ENCODE peak calls at places on chromosomes 4 and X, in five cellular contexts. V is CD8-positive, alpha-beta T cell; E is left lung; O is MM.1S; G is fibroblast of mammary gland. L is an unnamed sample.

GRCh38 chr4:51895816-51896408 is 53.0 kb downstream of the DCUN1D4 start:
- DNase-seq in V (peak; percentile 45), E (peak; percentile 42), O (peak; percentile 80), G (peak; percentile 70), L (peak; percentile 87)

GRCh38 chr4:143559757-143560147 is 46.2 kb downstream of the SMARCA5 start:
- DNase-seq in V (peak; percentile 34), E (no peak), O (peak; percentile 24), G (peak; percentile 7), L (no peak)

GRCh38 chr4:77617203-77617602 is 11.6 kb downstream of the CXCL13 start:
- DNase-seq in V (no peak), E (no peak), O (no peak), G (peak; percentile 56), L (no peak)

GRCh38 chrX:130539721-130540321 is 138.0 kb downstream of the RBMX2 start:
- DNase-seq in V (peak; percentile 14), E (no peak), O (peak; percentile 69), G (peak; percentile 57), L (no peak)

GRCh38 chr4:88008133-88008621 is 742 bp downstream of the PKD2 start:
- DNase-seq in V (no peak), E (peak; percentile 46), O (peak; percentile 43), G (peak; percentile 49), L (no peak)

GRCh38 chrX:85052636-85053343 is 49.1 kb downstream of the APOOL start:
- DNase-seq in V (no peak), E (no peak), O (no peak), G (peak; percentile 90), L (no peak)

GRCh38 chrX:9829308-9830267 is 43.4 kb downstream of the SHROOM2 start:
- DNase-seq in V (no peak), E (no peak), O (peak; percentile 83), G (peak; percentile 56), L (no peak)

GRCh38 chr4:156970501-156971167 is 965 bp downstream of the PDGFC start:
- DNase-seq in V (no peak), E (peak; percentile 68), O (peak; percentile 55), G (peak; percentile 59), L (peak; percentile 90)

GRCh38 chr4:52554606-52555355 is 104.3 kb downstream of the USP46 start:
- DNase-seq in V (no peak), E (no peak), O (no peak), G (no peak), L (no peak)

GRCh38 chr4:114081783-114082182 is 102.3 kb upstream of the ARSJ start:
- DNase-seq in V (no peak), E (no peak), O (no peak), G (no peak), L (no peak)

GRCh38 chrX:120749141-120749846 is 119.4 kb upstream of the C1GALT1C1 start:
- DNase-seq in V (no peak), E (no peak), O (peak; percentile 83), G (no peak), L (no peak)

GRCh38 chr4:121950212-121950679 is 1.6 kb downstream of the TRPC3 start:
- DNase-seq in V (peak; percentile 91), E (peak; percentile 75), O (peak; percentile 77), G (peak; percentile 56), L (peak; percentile 93)

GRCh38 chr4:1113311-1114009 is at the start of gene RNF212:
- DNase-seq in V (peak; percentile 33), E (no peak), O (no peak), G (peak; percentile 9), L (no peak)

GRCh38 chr4:73308286-73308685 is 49.7 kb upstream of the ANKRD17 start:
- DNase-seq in V (no peak), E (no peak), O (peak; percentile 21), G (peak; percentile 59), L (no peak)

GRCh38 chr4:24274401-24275035 is 309.8 kb downstream of the DHX15 start:
- DNase-seq in V (no peak), E (no peak), O (no peak), G (peak; percentile 82), L (no peak)

GRCh38 chr4:20287246-20287645 is 35.5 kb downstream of the SLIT2 start:
- DNase-seq in V (no peak), E (no peak), O (no peak), G (no peak), L (no peak)

GRCh38 chrX:15856580-15856979 is 2.0 kb upstream of the AP1S2 start:
- DNase-seq in V (no peak), E (no peak), O (no peak), G (no peak), L (no peak)

GRCh38 chrX:68196939-68197791 is 236.1 kb downstream of the OPHN1 start:
- DNase-seq in V (peak; percentile 10), E (no peak), O (peak; percentile 53), G (peak; percentile 53), L (no peak)

GRCh38 chrX:143437439-143437838 is 79.8 kb downstream of the SPANXN3 start:
- DNase-seq in V (no peak), E (no peak), O (peak; percentile 48), G (peak; percentile 3), L (no peak)

DNA sequence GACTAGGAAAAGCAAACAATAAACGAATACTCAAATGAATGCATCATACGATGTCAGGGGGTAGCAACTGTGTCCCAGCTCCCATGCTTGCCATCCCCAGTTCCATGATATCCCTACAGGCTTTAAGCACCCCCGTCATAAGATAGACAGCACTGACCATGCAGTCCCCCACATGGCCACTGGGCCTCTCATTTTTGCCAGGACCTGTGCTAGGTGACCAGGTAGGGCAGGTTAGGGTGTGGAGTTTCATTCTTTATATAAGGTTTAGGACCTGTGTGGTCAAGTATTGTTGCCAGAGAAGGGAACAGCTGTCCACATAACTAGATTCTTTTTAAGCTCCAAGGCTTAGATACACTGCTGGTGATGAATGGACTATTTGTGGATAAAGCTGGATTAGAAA is 9.7 kb downstream of the PPEF2 start:
- DNase-seq in V (no peak), E (no peak), O (no peak), G (no peak), L (no peak)
- TF ChIP-seq CTCF in V (no peak), E (no peak), O (peak; percentile 25), G (peak; percentile 25), L (peak; percentile 7)

GRCh38 chr4:34953145-34953799 is 1291.0 kb downstream of the ARAP2 start:
- DNase-seq in V (no peak), E (no peak), O (no peak), G (no peak), L (no peak)
- TF ChIP-seq CTCF in V (no peak), E (no peak), O (no peak), G (no peak), L (no peak)

GRCh38 chr4:152705918-152706317 is 26.1 kb upstream of the TMEM154 start:
- DNase-seq in V (no peak), E (no peak), O (no peak), G (no peak), L (no peak)
- TF ChIP-seq CTCF in V (no peak), E (no peak), O (no peak), G (peak; percentile 14), L (no peak)

GRCh38 chrX:63503541-63503940 is 152.4 kb upstream of the SPIN4 start:
- DNase-seq in V (no peak), E (no peak), O (no peak), G (peak; percentile 20), L (no peak)

GRCh38 chrX:63511361-63511760 is 160.2 kb upstream of the SPIN4 start:
- DNase-seq in V (no peak), E (no peak), O (no peak), G (no peak), L (no peak)

GRCh38 chrX:63508668-63509067 is 157.5 kb upstream of the SPIN4 start:
- DNase-seq in V (no peak), E (no peak), O (no peak), G (no peak), L (no peak)

GRCh38 chrX:63506320-63506719 is 155.2 kb upstream of the SPIN4 start:
- DNase-seq in V (no peak), E (no peak), O (peak; percentile 50), G (peak; percentile 59), L (no peak)
- TF ChIP-seq CTCF in V (no peak), E (peak; percentile 18), O (peak; percentile 40), G (peak; percentile 34), L (peak; percentile 61)

GRCh38 chr4:111941957-111942356 is 203.3 kb upstream of the FAM241A start:
- DNase-seq in V (no peak), E (no peak), O (no peak), G (no peak), L (no peak)

GRCh38 chr4:111933703-111934102 is 211.6 kb upstream of the FAM241A start:
- DNase-seq in V (no peak), E (no peak), O (no peak), G (no peak), L (no peak)

GRCh38 chr4:111934294-111934693 is 211.0 kb upstream of the FAM241A start:
- DNase-seq in V (no peak), E (no peak), O (no peak), G (no peak), L (no peak)

DNA sequence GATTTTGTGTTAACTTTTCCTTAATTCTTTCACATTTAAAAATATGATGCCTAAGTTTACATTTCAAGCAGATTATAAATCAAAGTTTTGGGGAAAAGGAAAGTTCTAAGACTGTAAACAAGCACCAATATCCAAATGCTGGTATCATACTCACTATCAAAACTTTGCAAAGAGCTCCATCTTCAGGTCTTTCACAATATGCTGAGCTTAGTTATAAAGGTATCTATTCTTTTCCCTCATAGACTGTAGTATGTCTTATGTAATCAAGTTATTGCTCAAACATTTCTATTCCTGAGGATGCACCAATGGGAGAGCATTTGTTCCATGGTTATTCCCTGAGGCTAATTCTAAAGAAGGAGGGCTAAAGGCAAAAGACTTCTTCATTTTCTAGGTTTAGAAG is 207.9 kb upstream of the FAM241A start:
- DNase-seq in V (no peak), E (no peak), O (peak; percentile 49), G (peak; percentile 64), L (no peak)
- TF ChIP-seq CTCF in V (no peak), E (no peak), O (peak; percentile 58), G (peak; percentile 44), L (peak; percentile 29)

DNA sequence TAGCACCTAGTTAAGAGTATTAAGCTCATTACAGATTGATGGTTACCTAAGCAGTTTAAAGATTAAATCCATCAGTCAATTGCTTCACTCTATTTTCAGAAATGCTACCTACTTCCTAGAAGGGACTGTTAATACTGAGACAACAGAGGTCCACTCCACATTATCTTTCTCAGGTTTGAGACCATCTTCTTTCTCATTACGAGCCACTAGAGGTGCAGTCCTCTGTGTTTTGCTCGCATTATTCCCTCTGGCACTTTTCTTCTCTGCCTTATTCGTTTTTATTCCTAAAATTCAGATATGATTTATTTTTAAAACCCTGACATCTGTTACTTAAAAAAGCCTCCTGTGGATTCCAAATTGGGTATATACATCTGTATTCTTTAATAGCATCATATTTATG is 459.1 kb downstream of the FSTL5 start:
- DNase-seq in V (no peak), E (no peak), O (no peak), G (no peak), L (no peak)
- TF ChIP-seq CTCF in V (no peak), E (no peak), O (no peak), G (no peak), L (no peak)

GRCh38 chrX:107450823-107451509 is 1.5 kb downstream of the FRMPD3 start:
- DNase-seq in V (peak; percentile 11), E (no peak), O (no peak), G (peak; percentile 10), L (no peak)
- TF ChIP-seq CTCF in V (no peak), E (no peak), O (no peak), G (no peak), L (no peak)

DNA sequence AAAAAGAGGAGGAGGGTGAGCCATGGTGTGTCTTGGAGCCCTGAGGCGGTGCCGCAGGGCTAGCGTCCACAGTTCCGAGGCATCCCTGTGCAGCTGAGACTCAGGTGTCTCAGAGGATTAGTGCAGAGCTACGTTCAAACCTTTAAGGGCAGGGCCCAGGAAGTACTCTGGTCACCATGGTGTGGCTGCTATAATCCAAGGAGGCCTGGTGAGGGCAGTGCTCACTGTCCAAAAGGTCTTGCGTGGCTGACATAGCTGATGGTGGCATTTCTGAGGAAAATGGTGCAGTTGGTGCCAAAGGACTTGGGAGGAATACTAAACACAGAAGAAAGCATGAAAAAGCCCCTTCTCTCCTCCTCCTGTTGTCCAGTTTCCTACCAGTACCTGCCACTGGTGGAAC is 146.9 kb downstream of the DCHS2 start:
- DNase-seq in V (no peak), E (no peak), O (no peak), G (no peak), L (no peak)
- TF ChIP-seq CTCF in V (no peak), E (no peak), O (peak; percentile 9), G (no peak), L (no peak)

L was measured in osteocyte.